ENCODE peak calls at places on chromosomes 4 and X, in five cellular contexts. W is ascending aorta, I is MM.1S, V is pancreas, O is endodermal cell. G is an unnamed sample. For H3K4me1, the result is how much of the 10 kb centered on the place peaks cover.

GRCh38 chr4:37837446-37837845 is 11.0 kb downstream of the PGM2 start:
- DNase-seq in W (no peak), I (no peak), V (no peak), O (no peak), G (no peak)

GRCh38 chr4:139848043-139848442 is 182.4 kb downstream of the MGST2 start:
- DNase-seq in W (no peak), I (no peak), V (no peak), O (no peak), G (no peak)

GRCh38 chrX:87409113-87409841 is 108.3 kb upstream of the KLHL4 start:
- DNase-seq in W (peak), I (no peak), V (peak), O (no peak), G (no peak)

GRCh38 chr4:138062929-138063328 is 179.2 kb downstream of the SLC7A11 start:
- DNase-seq in W (no peak), I (no peak), V (no peak), O (peak), G (no peak)

GRCh38 chrX:46545111-46546005 is at the start of gene ZNF674:
- DNase-seq in W (peak), I (peak), V (peak), O (peak), G (peak)

GRCh38 chrX:76821276-76821675 is 393.8 kb downstream of the MAGEE1 start:
- DNase-seq in W (no peak), I (no peak), V (no peak), O (no peak), G (no peak)

GRCh38 chrX:102651968-102652744 is 873 bp downstream of the GPRASP1 start:
- DNase-seq in W (no peak), I (no peak), V (no peak), O (peak), G (peak)

GRCh38 chrX:8731579-8732395 is at the start of gene ANOS1:
- DNase-seq in W (no peak), I (peak), V (peak), O (peak), G (no peak)

GRCh38 chr4:88097781-88098180 is 60.7 kb downstream of the ABCG2 start:
- DNase-seq in W (no peak), I (no peak), V (no peak), O (no peak), G (no peak)

GRCh38 chr4:45442466-45442865 is 681.4 kb downstream of the GABRG1 start:
- DNase-seq in W (no peak), I (peak), V (no peak), O (peak), G (no peak)

GRCh38 chr4:124152130-124152529 is 560.4 kb downstream of the ANKRD50 start:
- DNase-seq in W (no peak), I (no peak), V (no peak), O (no peak), G (no peak)

GRCh38 chrX:49167740-49168108 is 4.0 kb upstream of the PLP2 start:
- DNase-seq in W (no peak), I (no peak), V (no peak), O (no peak), G (no peak)

GRCh38 chrX:154695913-154696312 is 42.5 kb upstream of the CTAG2 start:
- DNase-seq in W (no peak), I (no peak), V (no peak), O (no peak), G (no peak)

GRCh38 chrX:119685225-119686066 is 7.5 kb downstream of the SEPTIN6 start:
- DNase-seq in W (peak), I (peak), V (no peak), O (no peak), G (peak)

GRCh38 chrX:133191739-133192039 is 26.5 kb downstream of the TFDP3 start:
- DNase-seq in W (no peak), I (no peak), V (no peak), O (no peak), G (no peak)

GRCh38 chrX:2538016-2538415 is 37.2 kb upstream of the DHRSX start:
- DNase-seq in W (no peak), I (no peak), V (no peak), O (no peak), G (no peak)

GRCh38 chr4:47531241-47531953 is 46.3 kb downstream of the ATP10D start:
- DNase-seq in W (peak), I (peak), V (no peak), O (peak), G (peak)

DNA sequence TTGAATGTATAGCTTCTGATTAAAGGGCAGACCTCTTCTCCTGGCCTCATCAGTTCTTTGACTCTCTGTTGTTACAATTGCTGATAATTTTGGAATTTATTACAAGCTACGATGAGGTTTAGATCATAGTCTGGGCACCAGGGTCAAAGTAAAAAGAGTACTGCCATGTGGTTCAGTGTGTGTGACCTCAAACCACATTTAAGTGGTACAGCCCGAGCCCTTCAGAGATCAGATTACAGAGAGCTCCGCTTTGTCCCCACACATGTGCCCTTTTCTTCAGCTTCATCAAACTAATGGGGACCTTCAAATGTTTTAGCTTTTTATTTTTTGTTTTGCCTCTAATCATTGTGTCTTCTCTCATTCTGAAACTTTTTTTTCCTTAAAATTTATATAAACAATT is 37.1 kb downstream of the SPANXN2 start:
- DNase-seq in W (no peak), I (no peak), V (no peak), O (no peak), G (no peak)
- H3K27ac ChIP-seq in W (no peak), I (no peak), V (no peak), O (no peak), G (no peak)

GRCh38 chr4:3374011-3374645 is 67.6 kb upstream of the HGFAC start:
- DNase-seq in W (no peak), I (no peak), V (no peak), O (no peak), G (no peak)

GRCh38 chr4:3374667-3375066 is 67.1 kb upstream of the HGFAC start:
- DNase-seq in W (no peak), I (no peak), V (no peak), O (no peak), G (no peak)

GRCh38 chr4:3372264-3372932 is 69.4 kb upstream of the HGFAC start:
- DNase-seq in W (no peak), I (no peak), V (no peak), O (no peak), G (no peak)

GRCh38 chr4:3372933-3373465 is 68.8 kb upstream of the HGFAC start:
- DNase-seq in W (peak), I (no peak), V (no peak), O (no peak), G (no peak)

GRCh38 chr4:3373468-3373867 is 68.3 kb upstream of the HGFAC start:
- DNase-seq in W (no peak), I (no peak), V (no peak), O (no peak), G (no peak)
- H3K4me1 ChIP-seq in W (under half), I (under half), V (under half), O (under half), G (under half)

GRCh38 chr4:128424524-128425195 is 137.0 kb upstream of the PGRMC2 start:
- DNase-seq in W (no peak), I (no peak), V (no peak), O (no peak), G (no peak)

GRCh38 chr4:128428397-128428796 is 140.8 kb upstream of the PGRMC2 start:
- DNase-seq in W (no peak), I (no peak), V (no peak), O (no peak), G (no peak)

GRCh38 chr4:128427832-128428366 is 140.3 kb upstream of the PGRMC2 start:
- DNase-seq in W (no peak), I (peak), V (no peak), O (peak), G (no peak)
- H3K4me3 ChIP-seq in W (no peak), I (no peak), V (no peak), O (no peak), G (no peak)

GRCh38 chr4:158873795-158874359 is 105.1 kb downstream of the FNIP2 start:
- DNase-seq in W (no peak), I (no peak), V (no peak), O (no peak), G (no peak)
- H3K27ac ChIP-seq in W (peak), I (no peak), V (no peak), O (no peak), G (no peak)

G was measured in CD4-positive, CD25-positive, alpha-beta regulatory T cell.